ENCODE peak calls at places on chromosomes 6 and 20, in nine cellular contexts. W is upper lobe of right lung, I is psoas muscle, M is left ventricle myocardium inferior, G is foreskin fibroblast, J is tibial nerve, Y is IMR-90, R is right lobe of liver, B is hepatocyte. P is an unnamed sample.

GRCh38 chr6:69584536-69584912 is 212.3 kb downstream of the LMBRD1 start:
- DNase-seq in W (no peak), I (no peak), M (no peak), G (no peak), J (no peak), Y (no peak), R (no peak), B (peak; percentile 14), P (no peak)

GRCh38 chr20:43667341-43668132 is 623 bp downstream of the MYBL2 start:
- DNase-seq in W (no peak), I (no peak), M (no peak), G (no peak), J (no peak), Y (no peak), R (peak; percentile 25), B (no peak), P (no peak)

GRCh38 chr6:103183831-103184411 is 1675.8 kb downstream of the HACE1 start:
- DNase-seq in W (no peak), I (no peak), M (no peak), G (no peak), J (no peak), Y (no peak), R (no peak), B (no peak), P (no peak)

GRCh38 chr6:14596410-14596809 is 478.8 kb downstream of the CD83 start:
- DNase-seq in W (peak; percentile 69), I (peak; percentile 31), M (no peak), G (peak; percentile 66), J (peak; percentile 16), Y (peak; percentile 84), R (no peak), B (peak; percentile 8), P (no peak)

GRCh38 chr6:47203266-47203967 is 106.3 kb downstream of the TNFRSF21 start:
- DNase-seq in W (no peak), I (no peak), M (no peak), G (no peak), J (no peak), Y (peak; percentile 13), R (no peak), B (no peak), P (no peak)

GRCh38 chr6:152503541-152503940 is 133.6 kb downstream of the SYNE1 start:
- DNase-seq in W (no peak), I (no peak), M (no peak), G (no peak), J (no peak), Y (peak; percentile 26), R (no peak), B (no peak), P (no peak)

GRCh38 chr6:139927236-139927635 is 552.8 kb upstream of the CITED2 start:
- DNase-seq in W (no peak), I (no peak), M (no peak), G (peak; percentile 76), J (no peak), Y (peak; percentile 93), R (no peak), B (no peak), P (peak; percentile 67)

GRCh38 chr20:34524426-34524825 is 8.2 kb downstream of the DYNLRB1 start:
- DNase-seq in W (no peak), I (no peak), M (no peak), G (no peak), J (no peak), Y (no peak), R (no peak), B (no peak), P (no peak)

GRCh38 chr6:153368131-153368530 is 237.0 kb upstream of the RGS17 start:
- DNase-seq in W (no peak), I (no peak), M (no peak), G (no peak), J (no peak), Y (no peak), R (no peak), B (no peak), P (no peak)

GRCh38 chr6:6557871-6558270 is 30.6 kb upstream of the LY86 start:
- DNase-seq in W (no peak), I (no peak), M (no peak), G (no peak), J (no peak), Y (no peak), R (no peak), B (no peak), P (no peak)

GRCh38 chr6:28922004-28922840 is 1.6 kb downstream of the TRIM27 start:
- DNase-seq in W (no peak), I (no peak), M (no peak), G (no peak), J (no peak), Y (peak; percentile 57), R (peak; percentile 53), B (peak; percentile 67), P (no peak)

GRCh38 chr6:106097368-106098231 is 11.5 kb downstream of the PRDM1 start:
- DNase-seq in W (no peak), I (no peak), M (no peak), G (peak; percentile 63), J (peak; percentile 30), Y (peak; percentile 63), R (no peak), B (no peak), P (no peak)

GRCh38 chr6:1910621-1911407 is 301.1 kb downstream of the FOXC1 start:
- DNase-seq in W (no peak), I (no peak), M (no peak), G (no peak), J (no peak), Y (peak; percentile 41), R (no peak), B (no peak), P (no peak)

GRCh38 chr20:44900231-44900854 is 9.5 kb upstream of the PABPC1L start:
- DNase-seq in W (no peak), I (no peak), M (no peak), G (no peak), J (no peak), Y (no peak), R (no peak), B (no peak), P (no peak)

GRCh38 chr6:6654599-6655575 is 66.4 kb downstream of the LY86 start:
- DNase-seq in W (no peak), I (no peak), M (peak; percentile 40), G (no peak), J (no peak), Y (no peak), R (no peak), B (no peak), P (no peak)

GRCh38 chr20:25195962-25196700 is 619 bp downstream of the ENTPD6 start:
- DNase-seq in W (no peak), I (no peak), M (no peak), G (peak; percentile 5), J (no peak), Y (peak; percentile 5), R (peak; percentile 46), B (peak; percentile 66), P (no peak)

GRCh38 chr6:135657207-135657606 is 159.7 kb upstream of the AHI1 start:
- DNase-seq in W (no peak), I (no peak), M (no peak), G (no peak), J (no peak), Y (no peak), R (no peak), B (no peak), P (no peak)

GRCh38 chr6:150876598-150876997 is 11.1 kb downstream of the MTHFD1L start:
- DNase-seq in W (no peak), I (peak; percentile 55), M (peak; percentile 63), G (no peak), J (no peak), Y (peak; percentile 37), R (no peak), B (no peak), P (no peak)

GRCh38 chr20:24018796-24019195 is 30.2 kb upstream of the GGTLC1 start:
- DNase-seq in W (no peak), I (no peak), M (no peak), G (no peak), J (no peak), Y (no peak), R (no peak), B (peak; percentile 9), P (no peak)

GRCh38 chr20:6122873-6123649 is at the start of gene FERMT1:
- DNase-seq in W (peak; percentile 83), I (peak; percentile 50), M (peak; percentile 40), G (peak; percentile 64), J (no peak), Y (peak; percentile 54), R (peak; percentile 71), B (peak; percentile 89), P (no peak)
- TF ChIP-seq CTCF in W (peak; percentile 15), I (no peak), M (peak; percentile 32), G (no peak), J (no peak), Y (no peak), R (peak; percentile 42), B (peak; percentile 38), P (peak; percentile 28)

GRCh38 chr6:52575490-52575868 is 1.4 kb downstream of the TRAM2 start:
- DNase-seq in W (no peak), I (no peak), M (no peak), G (no peak), J (no peak), Y (no peak), R (no peak), B (no peak), P (no peak)
- H3K4me3 ChIP-seq in W (peak overlapping the region; percentile 84), I (peak overlapping the region; percentile 98), M (peak overlapping the region; percentile 88), G (peak overlapping the region; percentile 94), J (peak overlapping the region; percentile 93), Y (peak overlapping the region; percentile 88), R (peak overlapping the region; percentile 77), B (peak overlapping the region; percentile 95), P (peak overlapping the region; percentile 95)

GRCh38 chr6:42963855-42964605 is 3.5 kb downstream of the GNMT start:
- DNase-seq in W (no peak), I (no peak), M (no peak), G (peak; percentile 38), J (no peak), Y (peak; percentile 58), R (no peak), B (peak; percentile 58), P (no peak)
- TF ChIP-seq CTCF in W (no peak), I (no peak), M (no peak), G (peak; percentile 26), J (no peak), Y (peak; percentile 42), R (peak; percentile 11), B (peak; percentile 30), P (peak; percentile 32)

GRCh38 chr6:75568100-75568499 is 33.6 kb upstream of the SENP6 start:
- DNase-seq in W (no peak), I (no peak), M (no peak), G (no peak), J (no peak), Y (no peak), R (no peak), B (no peak), P (no peak)

GRCh38 chr6:75568965-75569364 is 32.7 kb upstream of the SENP6 start:
- DNase-seq in W (no peak), I (no peak), M (no peak), G (no peak), J (no peak), Y (no peak), R (no peak), B (no peak), P (no peak)

GRCh38 chr6:75563032-75563431 is 38.6 kb upstream of the SENP6 start:
- DNase-seq in W (no peak), I (no peak), M (no peak), G (no peak), J (no peak), Y (peak; percentile 47), R (no peak), B (peak; percentile 32), P (no peak)

GRCh38 chr6:75572072-75572471 is 29.6 kb upstream of the SENP6 start:
- DNase-seq in W (no peak), I (no peak), M (no peak), G (no peak), J (no peak), Y (no peak), R (no peak), B (no peak), P (no peak)

GRCh38 chr6:75566137-75566767 is 35.4 kb upstream of the SENP6 start:
- DNase-seq in W (no peak), I (no peak), M (no peak), G (no peak), J (no peak), Y (no peak), R (no peak), B (no peak), P (no peak)
- H3K4me3 ChIP-seq in W (no peak overlapping the region), I (no peak overlapping the region), M (no peak overlapping the region), G (no peak overlapping the region), J (no peak overlapping the region), Y (no peak overlapping the region), R (no peak overlapping the region), B (no peak overlapping the region), P (no peak overlapping the region)